ENCODE peak calls at places on chromosomes 4 and X, in seven cellular contexts. U is activated gamma-delta T cell treated with Interleukin-2 at 50 U/mL for 16 hours; V is stimulated activated CD4-positive, alpha-beta T cell treated with anti-CD3 and anti-CD28 coated beads, TNF-alpha, amount 100 ng/mL, for 1 hour; M is K562; L is ovary; T is AG10803; C is T-cell. A is an unnamed sample.
A peak's percentile ranks its signal among the peaks of the same experiment; 100 is the strongest.

GRCh38 chr4:8537041-8537461 is 43.1 kb upstream of the GPR78 start:
- DNase-seq in C (no peak), V (no peak), L (peak; percentile 79), M (no peak), T (peak; percentile 92), U (no peak), A (no peak)

GRCh38 chr4:122212880-122213279 is 60.7 kb downstream of the BLTP1 start:
- DNase-seq in V (no peak), C (no peak), L (no peak), U (no peak), T (no peak), M (no peak), A (no peak)

GRCh38 chrX:8868070-8868795 is 67.0 kb upstream of the FAM9A start:
- DNase-seq in T (peak; percentile 62), M (no peak), U (no peak), V (no peak), C (no peak), L (no peak), A (no peak)

GRCh38 chrX:109667986-109668385 is 43.0 kb upstream of the KCNE5 start:
- DNase-seq in C (no peak), V (no peak), U (no peak), L (no peak), M (no peak), T (no peak), A (no peak)

GRCh38 chr4:182880387-182881356 is 36.5 kb downstream of the DCTD start:
- DNase-seq in V (no peak), T (no peak), L (no peak), M (no peak), U (no peak), C (no peak), A (no peak)

GRCh38 chrX:130851569-130851968 is 51.4 kb downstream of the ENOX2 start:
- DNase-seq in M (no peak), T (no peak), L (no peak), V (no peak), C (no peak), U (no peak), A (no peak)

GRCh38 chr4:109462802-109463201 is 29.2 kb downstream of the SEC24B start:
- DNase-seq in C (no peak), M (no peak), U (no peak), V (no peak), L (no peak), T (peak; percentile 13), A (no peak)

GRCh38 chr4:6889101-6889735 is 20.4 kb upstream of the TBC1D14 start:
- DNase-seq in L (no peak), V (no peak), T (no peak), C (no peak), U (no peak), M (no peak), A (no peak)

GRCh38 chr4:8704632-8705031 is 112.1 kb downstream of the CPZ start:
- DNase-seq in M (no peak), L (no peak), C (no peak), V (no peak), U (no peak), T (no peak), A (no peak)

GRCh38 chr4:2384245-2384644 is 34.2 kb downstream of the ZFYVE28 start:
- DNase-seq in C (no peak), U (no peak), M (no peak), T (no peak), V (no peak), L (no peak), A (no peak)